ENCODE peak calls at places on chromosomes 13 and 19, in seven cellular contexts. One of them, this sample, is unnamed.

GRCh38 chr13:93388701-93389100 is 162.1 kb downstream of the GPC6 start:
- DNase-seq in cardiac muscle cell: peak
- DNase-seq in brain microvascular endothelial cell: peak
- DNase-seq in lower leg skin: no peak
- DNase-seq in HepG2: no peak
- DNase-seq in mucosa of descending colon: no peak
- DNase-seq in heart left ventricle: no peak
- DNase-seq in this sample: no peak

GRCh38 chr19:9945319-9945966 is 9.1 kb upstream of the OLFM2 start:
- DNase-seq in cardiac muscle cell: peak
- DNase-seq in lower leg skin: peak
- DNase-seq in HepG2: peak
- DNase-seq in brain microvascular endothelial cell: peak
- DNase-seq in mucosa of descending colon: peak
- DNase-seq in heart left ventricle: peak
- DNase-seq in this sample: no peak

GRCh38 chr19:1672038-1672768 is 19.8 kb upstream of the TCF3 start:
- DNase-seq in lower leg skin: no peak
- DNase-seq in heart left ventricle: no peak
- DNase-seq in cardiac muscle cell: peak
- DNase-seq in HepG2: no peak
- DNase-seq in mucosa of descending colon: peak
- DNase-seq in brain microvascular endothelial cell: no peak
- DNase-seq in this sample: peak

GRCh38 chr13:110989331-110989730 is 74.5 kb upstream of the ANKRD10 start:
- DNase-seq in lower leg skin: no peak
- DNase-seq in heart left ventricle: no peak
- DNase-seq in HepG2: no peak
- DNase-seq in brain microvascular endothelial cell: peak
- DNase-seq in cardiac muscle cell: no peak
- DNase-seq in mucosa of descending colon: no peak
- DNase-seq in this sample: no peak

GRCh38 chr13:41613984-41614581 is 156.7 kb downstream of the RGCC start:
- DNase-seq in heart left ventricle: peak
- DNase-seq in cardiac muscle cell: peak
- DNase-seq in lower leg skin: no peak
- DNase-seq in HepG2: peak
- DNase-seq in mucosa of descending colon: peak
- DNase-seq in brain microvascular endothelial cell: peak
- DNase-seq in this sample: no peak

GRCh38 chr13:51764184-51765141 is 39.5 kb downstream of the DHRS12 start:
- DNase-seq in lower leg skin: peak
- DNase-seq in mucosa of descending colon: peak
- DNase-seq in heart left ventricle: peak
- DNase-seq in cardiac muscle cell: peak
- DNase-seq in brain microvascular endothelial cell: peak
- DNase-seq in HepG2: peak
- DNase-seq in this sample: peak

GRCh38 chr19:41904118-41904870 is 21.3 kb downstream of the ARHGEF1 start:
- DNase-seq in HepG2: peak
- DNase-seq in mucosa of descending colon: peak
- DNase-seq in brain microvascular endothelial cell: no peak
- DNase-seq in cardiac muscle cell: no peak
- DNase-seq in lower leg skin: no peak
- DNase-seq in heart left ventricle: no peak
- DNase-seq in this sample: peak

GRCh38 chr19:2345794-2346663 is 14.0 kb upstream of the TMPRSS9 start:
- DNase-seq in heart left ventricle: no peak
- DNase-seq in cardiac muscle cell: peak
- DNase-seq in HepG2: no peak
- DNase-seq in mucosa of descending colon: peak
- DNase-seq in brain microvascular endothelial cell: no peak
- DNase-seq in lower leg skin: no peak
- DNase-seq in this sample: peak

GRCh38 chr13:67867206-67867605 is 637.1 kb upstream of the PCDH9 start:
- DNase-seq in HepG2: no peak
- DNase-seq in cardiac muscle cell: no peak
- DNase-seq in lower leg skin: no peak
- DNase-seq in brain microvascular endothelial cell: no peak
- DNase-seq in heart left ventricle: no peak
- DNase-seq in mucosa of descending colon: no peak
- DNase-seq in this sample: no peak

GRCh38 chr19:41415154-41415571 is 12.0 kb downstream of the B3GNT8 start:
- DNase-seq in heart left ventricle: no peak
- DNase-seq in brain microvascular endothelial cell: no peak
- DNase-seq in mucosa of descending colon: no peak
- DNase-seq in cardiac muscle cell: no peak
- DNase-seq in lower leg skin: no peak
- DNase-seq in HepG2: no peak
- DNase-seq in this sample: no peak

GRCh38 chr19:34995551-34995950 is 4.6 kb upstream of the GRAMD1A start:
- DNase-seq in heart left ventricle: no peak
- DNase-seq in HepG2: peak
- DNase-seq in cardiac muscle cell: no peak
- DNase-seq in mucosa of descending colon: no peak
- DNase-seq in lower leg skin: no peak
- DNase-seq in brain microvascular endothelial cell: no peak
- DNase-seq in this sample: peak
- TF ChIP-seq CTCF in heart left ventricle: no peak
- TF ChIP-seq CTCF in HepG2: no peak
- TF ChIP-seq CTCF in cardiac muscle cell: no peak
- TF ChIP-seq CTCF in mucosa of descending colon: no peak
- TF ChIP-seq CTCF in lower leg skin: no peak
- TF ChIP-seq CTCF in brain microvascular endothelial cell: no peak
- TF ChIP-seq CTCF in this sample: no peak

GRCh38 chr13:102394158-102395053 is 7.4 kb downstream of the FGF14 start:
- DNase-seq in cardiac muscle cell: peak
- DNase-seq in lower leg skin: peak
- DNase-seq in heart left ventricle: peak
- DNase-seq in brain microvascular endothelial cell: peak
- DNase-seq in HepG2: no peak
- DNase-seq in mucosa of descending colon: peak
- DNase-seq in this sample: peak
- TF ChIP-seq CTCF in cardiac muscle cell: peak
- TF ChIP-seq CTCF in lower leg skin: no peak
- TF ChIP-seq CTCF in heart left ventricle: peak
- TF ChIP-seq CTCF in brain microvascular endothelial cell: peak
- TF ChIP-seq CTCF in HepG2: no peak
- TF ChIP-seq CTCF in mucosa of descending colon: no peak
- TF ChIP-seq CTCF in this sample: no peak

GRCh38 chr19:46192990-46193650 is 36.4 kb upstream of the IGFL1 start:
- DNase-seq in heart left ventricle: no peak
- DNase-seq in mucosa of descending colon: no peak
- DNase-seq in cardiac muscle cell: peak
- DNase-seq in brain microvascular endothelial cell: peak
- DNase-seq in lower leg skin: peak
- DNase-seq in HepG2: peak
- DNase-seq in this sample: peak

GRCh38 chr19:46191356-46191755 is 38.2 kb upstream of the IGFL1 start:
- DNase-seq in lower leg skin: no peak
- DNase-seq in heart left ventricle: no peak
- DNase-seq in HepG2: no peak
- DNase-seq in cardiac muscle cell: no peak
- DNase-seq in mucosa of descending colon: no peak
- DNase-seq in brain microvascular endothelial cell: no peak
- DNase-seq in this sample: no peak

GRCh38 chr19:46190489-46190888 is 39.1 kb upstream of the IGFL1 start:
- DNase-seq in cardiac muscle cell: no peak
- DNase-seq in heart left ventricle: no peak
- DNase-seq in HepG2: no peak
- DNase-seq in brain microvascular endothelial cell: no peak
- DNase-seq in lower leg skin: peak
- DNase-seq in mucosa of descending colon: no peak
- DNase-seq in this sample: no peak

GRCh38 chr19:46191972-46192371 is 37.6 kb upstream of the IGFL1 start:
- DNase-seq in brain microvascular endothelial cell: no peak
- DNase-seq in mucosa of descending colon: no peak
- DNase-seq in HepG2: no peak
- DNase-seq in heart left ventricle: no peak
- DNase-seq in cardiac muscle cell: no peak
- DNase-seq in lower leg skin: no peak
- DNase-seq in this sample: no peak

DNA sequence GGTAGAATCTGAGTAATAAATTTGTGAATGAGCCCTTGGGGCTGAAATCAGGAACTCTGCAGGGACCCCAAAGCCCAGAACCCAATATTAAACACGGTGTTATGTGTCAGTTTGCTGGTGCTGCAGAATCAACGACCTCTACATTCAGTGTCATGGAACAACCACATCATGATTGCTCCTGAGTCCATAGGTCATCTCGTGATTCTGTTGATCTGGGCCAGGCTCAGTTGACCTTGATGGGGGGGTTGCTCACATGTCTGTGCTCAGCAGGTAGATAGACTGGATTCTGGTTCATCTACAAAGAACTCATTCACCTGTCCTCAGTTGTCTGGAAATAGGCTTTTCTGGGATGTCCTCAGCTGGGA is 39.6 kb upstream of the IGFL1 start:
- DNase-seq in cardiac muscle cell: no peak
- DNase-seq in HepG2: peak
- DNase-seq in lower leg skin: no peak
- DNase-seq in brain microvascular endothelial cell: no peak
- DNase-seq in heart left ventricle: no peak
- DNase-seq in mucosa of descending colon: no peak
- DNase-seq in this sample: no peak
- TF ChIP-seq CTCF in cardiac muscle cell: no peak
- TF ChIP-seq CTCF in HepG2: no peak
- TF ChIP-seq CTCF in lower leg skin: no peak
- TF ChIP-seq CTCF in brain microvascular endothelial cell: no peak
- TF ChIP-seq CTCF in heart left ventricle: no peak
- TF ChIP-seq CTCF in mucosa of descending colon: no peak
- TF ChIP-seq CTCF in this sample: no peak

DNA sequence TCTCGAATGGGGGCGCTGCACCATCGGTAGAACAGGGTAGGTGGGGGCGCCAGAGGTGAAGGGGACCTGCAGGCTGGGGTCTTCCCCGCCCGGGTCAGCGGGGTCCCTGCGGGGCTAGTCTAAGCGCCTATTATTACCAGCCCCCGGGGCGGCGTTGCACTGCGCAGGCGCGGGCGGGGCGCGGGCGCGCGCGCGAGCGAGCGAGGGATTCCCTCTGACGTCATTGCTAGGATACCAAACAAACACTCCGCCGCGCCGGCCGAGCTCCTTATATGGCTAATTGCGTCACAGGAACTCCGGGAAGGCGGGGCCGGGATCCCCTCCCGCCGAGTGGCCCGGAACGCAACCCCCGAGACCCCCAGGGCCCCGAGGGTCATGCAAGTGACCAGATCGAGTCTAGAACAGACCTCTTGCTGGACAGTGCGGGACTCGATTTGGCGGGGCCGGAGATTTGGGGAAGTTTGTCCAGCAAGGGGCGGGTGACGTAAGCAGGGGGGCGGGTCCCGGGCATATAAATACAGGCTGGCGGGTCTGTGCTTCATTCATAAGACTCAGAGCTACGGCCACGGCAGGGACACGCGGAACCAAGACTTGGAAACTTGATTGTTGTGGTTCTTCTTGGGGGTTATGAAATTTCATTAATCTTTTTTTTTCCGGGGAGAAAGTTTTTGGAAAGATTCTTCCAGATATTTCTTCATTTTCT is at the start of gene FOSB:
- DNase-seq in cardiac muscle cell: peak
- DNase-seq in mucosa of descending colon: peak
- DNase-seq in heart left ventricle: peak
- DNase-seq in HepG2: peak
- DNase-seq in brain microvascular endothelial cell: peak
- DNase-seq in lower leg skin: peak
- DNase-seq in this sample: peak
- TF ChIP-seq CTCF in cardiac muscle cell: peak
- TF ChIP-seq CTCF in mucosa of descending colon: peak
- TF ChIP-seq CTCF in heart left ventricle: no peak
- TF ChIP-seq CTCF in HepG2: no peak
- TF ChIP-seq CTCF in brain microvascular endothelial cell: no peak
- TF ChIP-seq CTCF in lower leg skin: no peak
- TF ChIP-seq CTCF in this sample: no peak

DNA sequence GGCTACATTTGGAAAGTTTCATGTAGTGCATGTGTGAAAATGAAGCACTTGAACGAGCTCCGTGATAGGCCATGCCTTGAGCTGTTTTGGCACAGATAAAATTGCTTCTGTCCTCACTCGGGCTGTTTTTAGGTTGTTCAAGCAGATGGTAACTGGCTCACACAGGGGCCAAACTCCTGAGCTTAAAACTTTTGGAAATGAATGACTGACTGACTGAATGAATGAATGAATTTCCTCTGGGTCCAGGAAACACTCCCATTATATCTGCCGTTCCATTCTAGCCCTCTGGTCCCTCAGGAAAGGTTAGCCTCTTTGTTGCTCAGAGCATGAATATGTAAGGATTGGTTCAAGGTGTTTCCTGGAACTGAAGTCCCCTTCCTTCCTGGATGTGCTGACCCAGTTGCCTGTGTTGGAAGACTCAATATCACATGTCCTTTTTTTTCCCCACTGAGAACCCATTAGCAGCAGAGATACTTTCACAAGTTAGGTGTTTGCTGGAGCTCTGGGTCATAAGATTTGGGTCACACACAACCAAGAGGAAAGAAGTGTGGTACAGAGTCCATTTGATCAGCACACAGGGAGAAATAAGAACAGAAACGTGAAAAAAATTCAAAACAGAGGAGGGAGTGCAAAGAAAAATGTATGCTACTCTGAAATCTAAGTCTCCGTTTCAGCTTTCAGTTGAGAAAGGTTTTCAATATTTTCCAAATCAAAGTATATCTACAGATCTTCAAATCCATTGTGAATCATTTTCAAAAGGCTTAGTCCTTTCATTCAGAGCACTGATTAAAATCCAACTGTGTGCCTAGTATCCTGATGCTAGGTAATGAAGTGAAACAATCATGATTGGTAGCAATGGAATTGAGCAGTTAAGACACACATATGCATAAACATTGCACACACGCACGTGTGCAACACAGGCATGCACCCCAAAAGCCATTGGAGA is 18.9 kb downstream of the MBNL2 start:
- DNase-seq in mucosa of descending colon: no peak
- DNase-seq in HepG2: no peak
- DNase-seq in cardiac muscle cell: no peak
- DNase-seq in heart left ventricle: no peak
- DNase-seq in brain microvascular endothelial cell: no peak
- DNase-seq in lower leg skin: no peak
- DNase-seq in this sample: no peak
- TF ChIP-seq CTCF in mucosa of descending colon: no peak
- TF ChIP-seq CTCF in HepG2: no peak
- TF ChIP-seq CTCF in cardiac muscle cell: no peak
- TF ChIP-seq CTCF in heart left ventricle: no peak
- TF ChIP-seq CTCF in brain microvascular endothelial cell: no peak
- TF ChIP-seq CTCF in lower leg skin: no peak
- TF ChIP-seq CTCF in this sample: no peak

This sample was measured in Calu3.